ENCODE peak calls at places on chromosomes 2 and 18, in seven cellular contexts. K is C1 segment of cervical spinal cord; F is T-helper 17 cell; V is fibroblast of pulmonary artery; C is HCT116; J is effector memory CD8-positive, alpha-beta T cell; T is astrocyte of the spinal cord. E is an unnamed sample.

GRCh38 chr2:177476897-177477296 is 84.3 kb downstream of the AGPS start:
- DNase-seq in J (no peak), K (no peak), C (no peak), T (no peak), F (no peak), V (no peak), E (no peak)

GRCh38 chr18:43965691-43966090 is 688.4 kb upstream of the SYT4 start:
- DNase-seq in F (no peak), J (no peak), V (no peak), C (no peak), T (no peak), K (no peak), E (peak)

GRCh38 chr2:70420005-70420580 is 118.2 kb upstream of the FAM136A start:
- DNase-seq in J (no peak), K (no peak), C (no peak), V (no peak), T (no peak), F (no peak), E (no peak)

GRCh38 chr2:236404346-236404745 is 140.1 kb upstream of the ASB18 start:
- DNase-seq in J (no peak), K (no peak), F (no peak), V (no peak), T (no peak), C (no peak), E (no peak)

GRCh38 chr2:68861330-68861729 is 9.9 kb downstream of the BMP10 start:
- DNase-seq in J (no peak), F (no peak), V (no peak), K (no peak), T (no peak), C (no peak), E (no peak)

GRCh38 chr2:101998556-101999121 is 6.9 kb downstream of the IL1R2 start:
- DNase-seq in F (no peak), V (no peak), J (no peak), T (no peak), K (no peak), C (no peak), E (no peak)

GRCh38 chr2:49928541-49928940 is 774.2 kb upstream of the FSHR start:
- DNase-seq in C (no peak), F (no peak), T (no peak), V (no peak), J (no peak), K (no peak), E (no peak)

GRCh38 chr2:241193276-241193675 is 4.8 kb downstream of the ANO7 start:
- DNase-seq in C (no peak), K (no peak), J (no peak), T (no peak), V (no peak), F (no peak), E (no peak)

GRCh38 chr2:45275806-45276205 is 266.6 kb upstream of the SIX2 start:
- DNase-seq in F (no peak), C (no peak), J (no peak), T (no peak), V (no peak), K (no peak), E (no peak)

GRCh38 chr2:56444339-56444738 is 260.5 kb downstream of the CCDC85A start:
- DNase-seq in J (no peak), T (no peak), V (peak), K (no peak), C (no peak), F (no peak), E (peak)

GRCh38 chr2:204898928-204899640 is 353.8 kb downstream of the PARD3B start:
- DNase-seq in C (no peak), T (no peak), V (peak), K (no peak), F (no peak), J (no peak), E (no peak)

GRCh38 chr2:182826051-182826450 is 40.4 kb downstream of the FRZB start:
- DNase-seq in C (no peak), K (no peak), T (no peak), J (no peak), F (no peak), V (no peak), E (no peak)

GRCh38 chr18:73756256-73757091 is 391.2 kb downstream of the FBXO15 start:
- DNase-seq in K (no peak), C (no peak), T (peak), F (no peak), J (no peak), V (no peak), E (peak)

GRCh38 chr2:136008205-136008865 is 22.9 kb upstream of the DARS1 start:
- DNase-seq in K (no peak), C (no peak), V (no peak), T (no peak), F (peak), J (peak), E (no peak)

GRCh38 chr2:36902385-36903120 is 63.8 kb downstream of the STRN start:
- DNase-seq in F (no peak), K (no peak), T (no peak), V (no peak), J (no peak), C (no peak), E (no peak)

GRCh38 chr18:79517322-79517721 is 121.6 kb downstream of the NFATC1 start:
- DNase-seq in F (no peak), V (no peak), T (no peak), K (no peak), J (no peak), C (no peak), E (no peak)

GRCh38 chr18:47990981-47991380 is 60.5 kb upstream of the SMAD2 start:
- DNase-seq in J (no peak), T (no peak), K (no peak), C (no peak), V (no peak), F (no peak), E (no peak)

GRCh38 chr18:63869374-63869773 is 18.1 kb upstream of the SERPINB2 start:
- DNase-seq in V (peak), K (no peak), C (no peak), F (no peak), J (no peak), T (peak), E (peak)

GRCh38 chr2:126315840-126316239 is 340.1 kb upstream of the GYPC start:
- DNase-seq in F (no peak), J (no peak), K (no peak), T (no peak), C (no peak), V (peak), E (no peak)

GRCh38 chr18:56770873-56771272 is 119.7 kb downstream of the WDR7 start:
- DNase-seq in C (no peak), J (no peak), V (peak), T (no peak), F (no peak), K (no peak), E (peak)

GRCh38 chr2:1864301-1864980 is 120.1 kb upstream of the PXDN start:
- DNase-seq in J (no peak), K (no peak), T (no peak), V (no peak), C (no peak), F (no peak), E (no peak)

GRCh38 chr18:35473562-35473961 is 24.2 kb downstream of the INO80C start:
- DNase-seq in J (no peak), T (no peak), K (no peak), V (no peak), F (no peak), C (no peak), E (no peak)

GRCh38 chr18:4468515-4468914 is 13.4 kb upstream of the DLGAP1 start:
- DNase-seq in K (no peak), J (no peak), T (no peak), F (no peak), V (no peak), C (no peak), E (no peak)

GRCh38 chr2:240447331-240447730 is 11.9 kb downstream of the GPC1 start:
- DNase-seq in V (no peak), K (no peak), T (no peak), F (no peak), J (no peak), C (no peak), E (no peak)

GRCh38 chr18:52667388-52667787 is 327.4 kb downstream of the DCC start:
- DNase-seq in V (no peak), K (no peak), C (no peak), T (no peak), J (no peak), F (no peak), E (no peak)

GRCh38 chr2:74576830-74577229 is 22.3 kb downstream of the DOK1 start:
- DNase-seq in C (no peak), J (no peak), V (peak), K (no peak), T (peak), F (no peak), E (peak)

GRCh38 chr2:188889187-188889586 is 85.0 kb upstream of the COL3A1 start:
- DNase-seq in K (no peak), C (no peak), F (no peak), J (no peak), T (no peak), V (no peak), E (no peak)

GRCh38 chr2:40150206-40150765 is 301.6 kb downstream of the SLC8A1 start:
- DNase-seq in F (no peak), C (no peak), J (no peak), T (no peak), K (no peak), V (no peak), E (no peak)

GRCh38 chr2:121664713-121665112 is 15.5 kb upstream of the CLASP1 start:
- DNase-seq in K (no peak), T (no peak), C (no peak), V (no peak), J (no peak), F (no peak), E (no peak)

GRCh38 chr18:10207682-10208081 is 246.8 kb upstream of the APCDD1 start:
- DNase-seq in F (no peak), V (no peak), J (no peak), C (no peak), K (no peak), T (no peak), E (no peak)

GRCh38 chr2:237282568-237283128 is 131.3 kb downstream of the COL6A3 start:
- DNase-seq in T (no peak), C (no peak), V (no peak), J (no peak), K (no peak), F (no peak), E (no peak)

E was measured in choroid plexus epithelial cell.